ENCODE peak calls at places on chromosomes 4 and X, in seven cellular contexts. S, L, Y, J, N, V and E are unnamed samples.

GRCh38 chrX:23819385-23820234 is 36.6 kb downstream of the SAT1 start:
- DNase-seq in S (no peak), L (no peak), Y (no peak), J (no peak), N (no peak), V (no peak), E (no peak)

GRCh38 chr4:57435300-57435699 is 325.1 kb upstream of the IGFBP7 start:
- DNase-seq in S (no peak), L (no peak), Y (no peak), J (no peak), N (no peak), V (no peak), E (no peak)

GRCh38 chr4:52989865-52990264 is 127.7 kb downstream of the RASL11B start:
- DNase-seq in S (no peak), L (no peak), Y (no peak), J (no peak), N (no peak), V (no peak), E (no peak)

GRCh38 chrX:51802917-51803688 is 59.9 kb downstream of the GSPT2 start:
- DNase-seq in S (no peak), L (peak), Y (peak), J (no peak), N (peak), V (peak), E (peak)

GRCh38 chr4:150962245-150962644 is 52.8 kb downstream of the LRBA start:
- DNase-seq in S (no peak), L (no peak), Y (no peak), J (no peak), N (no peak), V (no peak), E (no peak)

GRCh38 chrX:110427076-110427475 is 68.4 kb downstream of the RTL9 start:
- DNase-seq in S (no peak), L (no peak), Y (no peak), J (no peak), N (no peak), V (no peak), E (no peak)

GRCh38 chr4:73690051-73690744 is 50.2 kb upstream of the CXCL8 start:
- DNase-seq in S (no peak), L (no peak), Y (no peak), J (no peak), N (no peak), V (no peak), E (no peak)

GRCh38 chr4:133385161-133385954 is 236.3 kb downstream of the PCDH10 start:
- DNase-seq in S (no peak), L (no peak), Y (no peak), J (no peak), N (no peak), V (no peak), E (no peak)

GRCh38 chr4:78938868-78939666 is at the start of gene PAQR3:
- DNase-seq in S (peak), L (peak), Y (peak), J (peak), N (peak), V (peak), E (peak)

GRCh38 chr4:173525118-173526033 is 4.7 kb downstream of the HAND2 start:
- DNase-seq in S (no peak), L (no peak), Y (no peak), J (no peak), N (no peak), V (no peak), E (peak)

GRCh38 chr4:141254326-141254725 is 33.6 kb downstream of the ZNF330 start:
- DNase-seq in S (no peak), L (no peak), Y (no peak), J (no peak), N (no peak), V (no peak), E (no peak)

GRCh38 chr4:56880572-56880971 is 27.1 kb upstream of the REST start:
- DNase-seq in S (no peak), L (no peak), Y (no peak), J (no peak), N (no peak), V (no peak), E (no peak)

DNA sequence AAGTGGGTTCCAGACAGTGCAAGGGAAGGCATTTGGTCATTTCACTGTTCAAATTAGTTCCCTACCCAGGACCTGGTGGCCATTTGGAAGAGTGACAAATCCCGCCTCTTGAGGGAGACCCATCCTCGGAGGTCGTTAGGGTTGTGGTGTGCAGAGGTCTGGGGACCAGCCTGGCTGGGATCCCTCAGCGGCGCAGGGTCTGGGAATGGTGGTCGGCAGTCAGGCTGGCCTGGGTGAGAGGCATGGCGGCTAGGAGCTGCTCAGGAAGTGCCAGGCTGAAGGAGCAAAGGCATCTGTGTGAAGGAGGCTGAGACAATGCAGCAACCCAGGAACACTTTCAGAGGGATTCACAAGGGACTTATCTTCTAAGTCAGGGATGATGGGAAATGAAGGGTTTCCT is 6.7 kb downstream of the NLGN3 start:
- DNase-seq in S (no peak), L (no peak), Y (no peak), J (no peak), N (no peak), V (no peak), E (no peak)
- H3K27ac ChIP-seq in S (no peak), L (no peak), Y (no peak), J (no peak), N (no peak), V (no peak), E (no peak)

GRCh38 chr4:38574559-38575333 is 89.3 kb upstream of the KLF3 start:
- DNase-seq in S (peak), L (no peak), Y (no peak), J (no peak), N (no peak), V (no peak), E (no peak)
- H3K4me3 ChIP-seq in S (peak), L (no peak), Y (no peak), J (no peak), N (no peak), V (no peak), E (no peak)

DNA sequence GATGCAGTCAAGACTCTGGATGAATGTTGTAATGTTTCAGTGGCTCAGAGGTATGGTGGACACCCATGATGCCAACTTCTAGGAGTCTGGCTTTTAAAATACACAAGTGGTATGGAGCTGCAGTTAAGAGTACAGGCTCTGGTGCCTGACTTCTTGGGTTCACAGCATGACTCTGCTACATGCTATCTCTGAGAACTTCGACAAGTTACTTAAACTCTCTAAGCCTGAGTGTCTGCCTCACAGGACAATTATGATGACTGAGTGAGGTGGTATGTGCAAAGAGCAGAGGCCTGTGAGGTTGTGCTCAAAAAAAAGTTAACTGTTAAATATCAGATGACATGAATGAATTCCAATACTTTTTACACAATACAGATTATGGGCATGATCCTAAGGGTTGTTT is 90.9 kb upstream of the SRD5A3 start:
- DNase-seq in S (no peak), L (no peak), Y (no peak), J (no peak), N (no peak), V (peak), E (no peak)
- H3K27ac ChIP-seq in S (no peak), L (no peak), Y (no peak), J (no peak), N (no peak), V (no peak), E (no peak)

GRCh38 chrX:46770817-46771163 is 11.9 kb upstream of the SLC9A7 start:
- DNase-seq in S (no peak), L (no peak), Y (no peak), J (no peak), N (no peak), V (no peak), E (no peak)
- H3K4me3 ChIP-seq in S (no peak), L (no peak), Y (no peak), J (no peak), N (no peak), V (no peak), E (no peak)